ENCODE peak calls at places on chromosome 4, in nine cellular contexts. H is iPS-NIHi11; L is ascending aorta; G is heart left ventricle; Y is stimulated activated naive CD4-positive, alpha-beta T cell; T is GF-D8; J is T-helper 2 cell; R is hippocampal formation; I is activated T-cell treated with anti-CD3 and anti-CD28 coated beads, Interleukin-2, amount 50 U/mL, for 1 hour. Z is an unnamed sample.

GRCh38 chr4:139242511-139243051 is 37.4 kb downstream of the MGARP start:
- DNase-seq in Y (no peak), G (no peak), L (no peak), H (no peak), T (no peak), I (no peak), J (no peak), R (no peak), Z (no peak)

GRCh38 chr4:123299212-123299651 is 97.4 kb upstream of the SPRY1 start:
- DNase-seq in H (no peak), G (no peak), T (no peak), J (no peak), R (no peak), L (no peak), I (no peak), Y (no peak), Z (no peak)

GRCh38 chr4:109811707-109812106 is 3.9 kb upstream of the GAR1 start:
- DNase-seq in I (no peak), R (no peak), J (no peak), G (no peak), L (no peak), H (no peak), Y (no peak), T (no peak), Z (no peak)

GRCh38 chr4:101981756-101982155 is 191.2 kb downstream of the BANK1 start:
- DNase-seq in L (no peak), G (no peak), T (peak), J (no peak), R (no peak), Y (no peak), H (peak), I (no peak), Z (no peak)

GRCh38 chr4:51895816-51896408 is 53.0 kb downstream of the DCUN1D4 start:
- DNase-seq in T (peak), L (no peak), R (peak), I (peak), Y (peak), G (peak), J (peak), H (peak), Z (peak)

GRCh38 chr4:136743238-136743637 is 789.1 kb downstream of the PCDH18 start:
- DNase-seq in L (no peak), G (no peak), J (no peak), T (no peak), I (no peak), H (no peak), Y (no peak), R (no peak), Z (no peak)

GRCh38 chr4:175385797-175386196 is 426.3 kb downstream of the GPM6A start:
- DNase-seq in R (no peak), I (no peak), G (no peak), J (no peak), T (no peak), L (no peak), Y (no peak), H (no peak), Z (no peak)

GRCh38 chr4:53563824-53564223 is 27.5 kb downstream of the LNX1 start:
- DNase-seq in I (no peak), G (no peak), J (no peak), L (no peak), R (no peak), H (no peak), T (no peak), Y (no peak), Z (no peak)

GRCh38 chr4:7747062-7747385 is 192.6 kb downstream of the AFAP1 start:
- DNase-seq in J (no peak), R (peak), G (peak), T (no peak), L (peak), Y (no peak), I (no peak), H (no peak), Z (no peak)

Z was measured in GM12891.